ENCODE peak calls at places on chromosome 20, in four cellular contexts. One of them, this sample, is unnamed. For H3K36me3, the result is how much of the 10 kb centered on the place peaks cover.

GRCh38 chr20:23230766-23231385 is 119.7 kb upstream of the NXT1 start:
- DNase-seq in psoas muscle: no peak
- DNase-seq in CD8-positive, alpha-beta memory T cell: no peak
- DNase-seq in neural progenitor cell: no peak
- DNase-seq in this sample: no peak

GRCh38 chr20:53283011-53283410 is 310.6 kb downstream of the ZNF217 start:
- DNase-seq in psoas muscle: no peak
- DNase-seq in CD8-positive, alpha-beta memory T cell: no peak
- DNase-seq in neural progenitor cell: no peak
- DNase-seq in this sample: no peak

GRCh38 chr20:22425344-22426295 is 158.8 kb downstream of the FOXA2 start:
- DNase-seq in psoas muscle: no peak
- DNase-seq in CD8-positive, alpha-beta memory T cell: no peak
- DNase-seq in neural progenitor cell: no peak
- DNase-seq in this sample: no peak

GRCh38 chr20:39112196-39112743 is 150.1 kb downstream of the DHX35 start:
- DNase-seq in psoas muscle: no peak
- DNase-seq in CD8-positive, alpha-beta memory T cell: no peak
- DNase-seq in neural progenitor cell: peak
- DNase-seq in this sample: peak

GRCh38 chr20:55565374-55565773 is 439.9 kb downstream of the CBLN4 start:
- DNase-seq in psoas muscle: no peak
- DNase-seq in CD8-positive, alpha-beta memory T cell: no peak
- DNase-seq in neural progenitor cell: no peak
- DNase-seq in this sample: no peak

GRCh38 chr20:37669773-37670236 is 24.0 kb upstream of the CTNNBL1 start:
- DNase-seq in psoas muscle: no peak
- DNase-seq in CD8-positive, alpha-beta memory T cell: no peak
- DNase-seq in neural progenitor cell: no peak
- DNase-seq in this sample: no peak

GRCh38 chr20:60249436-60249835 is 291.2 kb downstream of the CDH26 start:
- DNase-seq in psoas muscle: no peak
- DNase-seq in CD8-positive, alpha-beta memory T cell: no peak
- DNase-seq in neural progenitor cell: no peak
- DNase-seq in this sample: no peak

GRCh38 chr20:934186-934840 is 18.2 kb upstream of the ANGPT4 start:
- DNase-seq in psoas muscle: no peak
- DNase-seq in CD8-positive, alpha-beta memory T cell: no peak
- DNase-seq in neural progenitor cell: peak
- DNase-seq in this sample: peak

GRCh38 chr20:44614525-44614924 is 32.1 kb downstream of the PKIG start:
- DNase-seq in psoas muscle: peak
- DNase-seq in CD8-positive, alpha-beta memory T cell: no peak
- DNase-seq in neural progenitor cell: no peak
- DNase-seq in this sample: no peak

GRCh38 chr20:44153636-44154043 is 33.3 kb downstream of the JPH2 start:
- DNase-seq in psoas muscle: no peak
- DNase-seq in CD8-positive, alpha-beta memory T cell: no peak
- DNase-seq in neural progenitor cell: no peak
- DNase-seq in this sample: no peak

GRCh38 chr20:50540620-50541605 is 30.7 kb downstream of the PTPN1 start:
- DNase-seq in psoas muscle: no peak
- DNase-seq in CD8-positive, alpha-beta memory T cell: no peak
- DNase-seq in neural progenitor cell: no peak
- DNase-seq in this sample: no peak

GRCh38 chr20:7742479-7742878 is 197.8 kb downstream of the HAO1 start:
- DNase-seq in psoas muscle: no peak
- DNase-seq in CD8-positive, alpha-beta memory T cell: no peak
- DNase-seq in neural progenitor cell: no peak
- DNase-seq in this sample: no peak

GRCh38 chr20:57795347-57795697 is 85.5 kb upstream of the PMEPA1 start:
- DNase-seq in psoas muscle: peak
- DNase-seq in CD8-positive, alpha-beta memory T cell: no peak
- DNase-seq in neural progenitor cell: no peak
- DNase-seq in this sample: no peak

GRCh38 chr20:38304845-38305447 is 990 bp downstream of the BPI start:
- DNase-seq in psoas muscle: peak
- DNase-seq in CD8-positive, alpha-beta memory T cell: no peak
- DNase-seq in neural progenitor cell: peak
- DNase-seq in this sample: peak

GRCh38 chr20:856361-856775 is 22.9 kb downstream of the FAM110A start:
- DNase-seq in psoas muscle: no peak
- DNase-seq in CD8-positive, alpha-beta memory T cell: peak
- DNase-seq in neural progenitor cell: no peak
- DNase-seq in this sample: no peak

GRCh38 chr20:56179051-56179450 is 69.5 kb upstream of the MC3R start:
- DNase-seq in psoas muscle: no peak
- DNase-seq in CD8-positive, alpha-beta memory T cell: no peak
- DNase-seq in neural progenitor cell: no peak
- DNase-seq in this sample: no peak

GRCh38 chr20:4942336-4942735 is 59.0 kb downstream of the SLC23A2 start:
- DNase-seq in psoas muscle: no peak
- DNase-seq in CD8-positive, alpha-beta memory T cell: no peak
- DNase-seq in neural progenitor cell: no peak
- DNase-seq in this sample: no peak

GRCh38 chr20:57774111-57774880 is 64.5 kb upstream of the PMEPA1 start:
- DNase-seq in psoas muscle: no peak
- DNase-seq in CD8-positive, alpha-beta memory T cell: no peak
- DNase-seq in neural progenitor cell: no peak
- DNase-seq in this sample: no peak

GRCh38 chr20:26169506-26169905 is 472.9 kb upstream of the ZNF337 start:
- DNase-seq in psoas muscle: no peak
- DNase-seq in CD8-positive, alpha-beta memory T cell: no peak
- DNase-seq in neural progenitor cell: no peak
- DNase-seq in this sample: no peak

GRCh38 chr20:20303742-20304141 is 64.2 kb upstream of the INSM1 start:
- DNase-seq in psoas muscle: peak
- DNase-seq in CD8-positive, alpha-beta memory T cell: no peak
- DNase-seq in neural progenitor cell: no peak
- DNase-seq in this sample: no peak

GRCh38 chr20:45933231-45934045 is 1.0 kb upstream of the PCIF1 start:
- DNase-seq in psoas muscle: peak
- DNase-seq in CD8-positive, alpha-beta memory T cell: peak
- DNase-seq in neural progenitor cell: peak
- DNase-seq in this sample: peak

GRCh38 chr20:38674178-38675133 is 49.8 kb upstream of the SLC32A1 start:
- DNase-seq in psoas muscle: no peak
- DNase-seq in CD8-positive, alpha-beta memory T cell: peak
- DNase-seq in neural progenitor cell: peak
- DNase-seq in this sample: peak

GRCh38 chr20:18165553-18165952 is 27.9 kb downstream of the KAT14 start:
- DNase-seq in psoas muscle: no peak
- DNase-seq in CD8-positive, alpha-beta memory T cell: no peak
- DNase-seq in neural progenitor cell: no peak
- DNase-seq in this sample: no peak

GRCh38 chr20:37161830-37162549 is 17.1 kb upstream of the RPN2 start:
- DNase-seq in psoas muscle: no peak
- DNase-seq in CD8-positive, alpha-beta memory T cell: no peak
- DNase-seq in neural progenitor cell: no peak
- DNase-seq in this sample: no peak

GRCh38 chr20:49268600-49269365 is 9.1 kb downstream of the ZNFX1 start:
- DNase-seq in psoas muscle: no peak
- DNase-seq in CD8-positive, alpha-beta memory T cell: no peak
- DNase-seq in neural progenitor cell: no peak
- DNase-seq in this sample: no peak

GRCh38 chr20:49272654-49273053 is 5.2 kb downstream of the ZNFX1 start:
- DNase-seq in psoas muscle: no peak
- DNase-seq in CD8-positive, alpha-beta memory T cell: no peak
- DNase-seq in neural progenitor cell: no peak
- DNase-seq in this sample: no peak

GRCh38 chr20:49273696-49274277 is 4.1 kb downstream of the ZNFX1 start:
- DNase-seq in psoas muscle: no peak
- DNase-seq in CD8-positive, alpha-beta memory T cell: no peak
- DNase-seq in neural progenitor cell: no peak
- DNase-seq in this sample: no peak

GRCh38 chr20:49270177-49270576 is 7.7 kb downstream of the ZNFX1 start:
- DNase-seq in psoas muscle: no peak
- DNase-seq in CD8-positive, alpha-beta memory T cell: no peak
- DNase-seq in neural progenitor cell: no peak
- DNase-seq in this sample: no peak

DNA sequence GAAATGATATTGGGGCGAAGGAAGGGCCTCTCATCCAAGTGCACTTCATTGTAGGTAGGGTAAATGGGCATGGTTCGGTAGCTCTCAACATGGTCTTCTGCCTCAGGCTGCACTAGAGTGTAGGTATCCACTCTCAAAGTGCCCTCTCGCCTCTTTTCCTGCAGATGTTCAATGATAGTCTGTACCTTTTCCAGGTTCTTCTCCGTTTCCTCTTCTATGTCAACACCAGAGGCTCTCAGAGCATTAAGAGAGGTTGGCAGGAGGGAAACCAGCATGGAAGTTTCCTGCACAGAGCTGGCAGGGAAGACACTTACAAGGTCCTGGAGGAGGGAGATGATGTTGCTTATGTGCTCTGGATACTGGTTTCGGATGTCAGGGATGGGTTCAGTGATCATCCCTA is 7.1 kb downstream of the ZNFX1 start:
- DNase-seq in psoas muscle: no peak
- DNase-seq in CD8-positive, alpha-beta memory T cell: no peak
- DNase-seq in neural progenitor cell: no peak
- DNase-seq in this sample: no peak
- H3K36me3 ChIP-seq in psoas muscle: under half
- H3K36me3 ChIP-seq in CD8-positive, alpha-beta memory T cell: half or more
- H3K36me3 ChIP-seq in neural progenitor cell: under half
- H3K36me3 ChIP-seq in this sample: under half

GRCh38 chr20:35704514-35705261 is 5.5 kb downstream of the ROMO1 start:
- DNase-seq in psoas muscle: no peak
- DNase-seq in CD8-positive, alpha-beta memory T cell: no peak
- DNase-seq in neural progenitor cell: no peak
- DNase-seq in this sample: no peak
- H3K36me3 ChIP-seq in psoas muscle: under half
- H3K36me3 ChIP-seq in CD8-positive, alpha-beta memory T cell: under half
- H3K36me3 ChIP-seq in neural progenitor cell: under half
- H3K36me3 ChIP-seq in this sample: under half

DNA sequence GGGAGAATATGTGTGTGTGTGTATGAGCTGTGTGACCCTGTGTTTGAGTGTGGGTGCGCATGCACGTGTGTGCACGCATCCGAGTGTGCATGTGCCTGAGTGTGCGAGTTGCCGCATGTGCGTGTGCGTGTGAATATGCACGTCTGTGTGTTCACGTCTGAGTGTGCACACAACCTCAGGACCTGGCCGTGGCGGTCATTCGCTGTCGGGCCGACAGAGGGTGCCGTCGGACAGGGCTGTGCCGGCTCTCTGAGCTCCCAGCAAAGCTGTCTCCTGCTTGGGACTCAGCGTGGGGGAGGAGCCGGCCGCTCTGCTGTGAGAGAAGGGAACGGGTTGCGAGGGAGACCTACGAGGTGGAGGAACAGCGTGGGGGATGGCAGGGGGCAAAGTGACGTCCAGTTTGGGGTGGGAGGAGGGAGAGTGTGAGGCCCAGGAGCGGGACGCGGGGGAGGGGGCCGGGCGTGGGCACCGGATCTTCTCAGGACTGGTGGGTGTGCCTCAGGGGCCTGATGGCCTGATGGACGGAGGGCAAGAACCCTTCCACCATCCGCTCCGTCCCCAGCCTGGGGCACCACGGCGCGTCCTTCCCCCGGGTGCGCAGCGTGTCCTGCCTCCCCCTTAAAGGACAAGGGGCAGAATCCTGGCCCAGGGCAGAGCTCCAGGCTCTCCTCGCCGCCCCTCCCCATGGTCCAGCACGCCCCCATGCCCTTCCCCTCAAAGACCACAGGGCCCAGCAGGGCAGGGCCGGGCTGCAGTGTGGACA is 19.9 kb downstream of the SLC17A9 start:
- DNase-seq in psoas muscle: peak
- DNase-seq in CD8-positive, alpha-beta memory T cell: peak
- DNase-seq in neural progenitor cell: peak
- DNase-seq in this sample: peak
- H3K36me3 ChIP-seq in psoas muscle: under half
- H3K36me3 ChIP-seq in CD8-positive, alpha-beta memory T cell: under half
- H3K36me3 ChIP-seq in neural progenitor cell: under half
- H3K36me3 ChIP-seq in this sample: under half

DNA sequence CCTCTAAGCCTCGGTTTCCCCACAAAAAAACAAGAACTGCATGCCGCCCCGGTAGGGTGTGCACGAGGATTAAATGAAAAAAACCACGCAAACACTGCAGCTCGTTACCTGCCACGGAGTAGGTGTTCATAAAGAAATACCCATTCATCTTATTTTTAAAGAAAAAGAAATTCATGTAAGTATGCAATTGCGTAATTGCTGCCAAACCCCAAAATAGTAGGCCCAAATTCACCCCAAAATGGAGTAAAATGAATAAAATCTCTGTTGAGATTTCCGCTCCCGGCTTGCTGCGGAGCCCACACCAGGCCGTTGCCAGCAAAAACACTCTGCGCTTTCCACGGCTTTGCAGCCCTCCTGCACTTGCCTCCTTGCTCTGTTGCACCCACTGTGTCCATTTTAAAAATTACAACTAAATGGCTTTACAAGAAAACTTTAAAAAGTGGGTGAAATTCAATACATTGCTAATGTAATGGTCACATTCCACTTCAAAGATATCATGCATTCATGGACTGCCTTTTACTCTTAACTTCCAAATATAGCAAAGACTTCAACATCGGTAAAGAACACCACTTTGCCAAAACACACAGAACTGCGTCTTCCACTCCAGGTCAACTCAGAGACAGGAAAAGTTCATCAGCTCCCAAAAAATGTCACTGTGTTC is 125.0 kb downstream of the ZMYND8 start:
- DNase-seq in psoas muscle: no peak
- DNase-seq in CD8-positive, alpha-beta memory T cell: no peak
- DNase-seq in neural progenitor cell: no peak
- DNase-seq in this sample: no peak
- H3K36me3 ChIP-seq in psoas muscle: under half
- H3K36me3 ChIP-seq in CD8-positive, alpha-beta memory T cell: half or more
- H3K36me3 ChIP-seq in neural progenitor cell: under half
- H3K36me3 ChIP-seq in this sample: under half

GRCh38 chr20:62007127-62007647 is 58.5 kb downstream of the TAF4 start:
- DNase-seq in psoas muscle: no peak
- DNase-seq in CD8-positive, alpha-beta memory T cell: no peak
- DNase-seq in neural progenitor cell: no peak
- DNase-seq in this sample: no peak
- H3K36me3 ChIP-seq in psoas muscle: under half
- H3K36me3 ChIP-seq in CD8-positive, alpha-beta memory T cell: under half
- H3K36me3 ChIP-seq in neural progenitor cell: under half
- H3K36me3 ChIP-seq in this sample: under half